ENCODE peak calls at places on chromosome 3, in six cellular contexts. W is upper lobe of right lung, D is NB4, F is Peyer's patch, R is psoas muscle, G is neural crest cell. T is an unnamed sample.

GRCh38 chr3:32781211-32781968 is 36.4 kb upstream of the TRIM71 start:
- DNase-seq in R (peak), W (peak), D (peak), F (peak), G (peak), T (peak)

GRCh38 chr3:180183346-180183745 is 146.6 kb upstream of the PEX5L start:
- DNase-seq in F (no peak), R (no peak), W (no peak), G (no peak), D (no peak), T (no peak)

GRCh38 chr3:19866751-19867347 is 67.2 kb downstream of the EFHB start:
- DNase-seq in G (peak), F (peak), D (peak), R (no peak), W (no peak), T (peak)

GRCh38 chr3:155853214-155854146 is 747 bp downstream of the SLC33A1 start:
- DNase-seq in W (peak), G (peak), R (no peak), D (peak), F (no peak), T (peak)

GRCh38 chr3:48784426-48785120 is 63.1 kb downstream of the PRKAR2A start:
- DNase-seq in D (no peak), F (no peak), R (no peak), W (no peak), G (no peak), T (no peak)

GRCh38 chr3:185656321-185656840 is 70.3 kb downstream of the SENP2 start:
- DNase-seq in R (no peak), G (no peak), F (no peak), W (no peak), D (no peak), T (no peak)

GRCh38 chr3:167901087-167901486 is 165.6 kb downstream of the SERPINI1 start:
- DNase-seq in G (no peak), F (no peak), D (no peak), W (no peak), R (no peak), T (no peak)

GRCh38 chr3:184574552-184575430 is 13.2 kb downstream of the EPHB3 start:
- DNase-seq in D (no peak), G (peak), W (no peak), F (no peak), R (no peak), T (no peak)

GRCh38 chr3:143269741-143270140 is 150.2 kb downstream of the CHST2 start:
- DNase-seq in R (no peak), F (no peak), W (no peak), D (no peak), G (no peak), T (no peak)

GRCh38 chr3:24088782-24089181 is 143.7 kb downstream of the NR1D2 start:
- DNase-seq in R (no peak), W (no peak), G (no peak), F (no peak), D (peak), T (peak)

GRCh38 chr3:53842436-53843194 is 3.6 kb downstream of the CHDH start:
- DNase-seq in D (no peak), G (peak), R (no peak), W (no peak), F (no peak), T (peak)

GRCh38 chr3:124593442-124593829 is 136.8 kb upstream of the UMPS start:
- DNase-seq in W (no peak), D (no peak), R (no peak), F (no peak), G (no peak), T (no peak)

GRCh38 chr3:50372349-50372748 is 13.0 kb upstream of the TMEM115 start:
- DNase-seq in F (no peak), D (no peak), R (no peak), W (no peak), G (no peak), T (no peak)

GRCh38 chr3:185534511-185534910 is 17.9 kb downstream of the LIPH start:
- DNase-seq in D (no peak), F (no peak), G (no peak), W (no peak), R (no peak), T (no peak)

GRCh38 chr3:111362286-111363009 is 179.5 kb upstream of the CD96 start:
- DNase-seq in W (no peak), G (no peak), R (no peak), D (no peak), F (no peak), T (no peak)

GRCh38 chr3:104909721-104910120 is 457.0 kb upstream of the ALCAM start:
- DNase-seq in D (no peak), G (no peak), W (no peak), R (no peak), F (no peak), T (peak)

GRCh38 chr3:139629033-139629432 is 48.7 kb downstream of the NMNAT3 start:
- DNase-seq in D (peak), R (no peak), G (no peak), F (no peak), W (no peak), T (peak)
- TF ChIP-seq CTCF in D (peak), R (no peak), G (peak), F (peak), W (no peak), T (peak)

DNA sequence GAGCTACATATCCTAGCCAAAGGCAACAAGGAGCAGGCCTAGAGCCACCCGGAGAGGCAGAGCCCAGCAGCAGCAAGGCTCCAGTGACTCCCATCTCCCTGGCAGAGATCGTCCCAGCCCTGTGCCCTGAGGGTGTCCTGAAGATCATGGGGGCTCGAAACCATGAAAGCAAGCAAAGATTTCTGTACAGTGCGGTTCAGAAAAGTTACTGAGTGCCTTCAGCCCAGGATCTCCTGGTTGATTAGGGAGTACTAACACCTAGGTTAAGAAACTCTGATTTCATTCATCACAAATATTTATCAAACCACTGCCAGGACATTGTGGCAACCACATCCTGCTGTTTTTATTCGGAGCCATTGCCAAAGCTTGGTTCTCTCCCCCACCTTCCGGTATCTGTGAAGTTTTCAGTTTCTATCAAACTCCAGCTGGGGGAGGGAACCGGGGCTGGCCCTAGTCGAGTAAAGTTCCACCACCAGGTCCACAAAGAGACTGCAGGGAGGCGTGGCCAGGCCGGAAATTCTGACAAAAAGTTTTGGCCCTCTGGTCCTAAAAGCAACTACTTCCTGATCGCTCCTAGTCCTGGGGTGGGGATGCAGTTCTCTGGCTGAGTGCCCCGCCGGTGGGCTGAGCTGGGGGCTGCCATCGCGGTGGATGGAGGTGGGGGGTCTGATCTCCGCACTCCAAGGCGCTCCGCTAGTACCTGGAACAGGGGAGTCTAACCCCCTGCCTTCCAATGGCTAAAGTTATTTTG is 1.2 kb downstream of the RAB43 start:
- DNase-seq in R (peak), F (peak), D (peak), W (peak), G (peak), T (peak)
- TF ChIP-seq CTCF in R (peak), F (peak), D (no peak), W (peak), G (peak), T (no peak)

GRCh38 chr3:139281512-139282196 is 62.2 kb upstream of the MRPS22 start:
- DNase-seq in W (peak), D (no peak), R (peak), F (no peak), G (no peak), T (no peak)
- TF ChIP-seq CTCF in W (no peak), D (no peak), R (no peak), F (no peak), G (no peak), T (no peak)

GRCh38 chr3:102229062-102229655 is 205.7 kb upstream of the ZPLD1 start:
- DNase-seq in R (peak), D (peak), F (peak), G (peak), W (peak), T (peak)
- TF ChIP-seq CTCF in R (peak), D (peak), F (peak), G (peak), W (peak), T (peak)

T was measured in GM12865.